ENCODE peak calls at places on chromosomes 1 and 21, in five cellular contexts. R, X, G, Q and U are unnamed samples.

GRCh38 chr1:198350456-198350855 is 190.0 kb downstream of the ATP6V1G3 start:
- DNase-seq in R (no peak), X (no peak), G (no peak), Q (no peak), U (no peak)

GRCh38 chr1:27570383-27570755 is 33.6 kb downstream of the AHDC1 start:
- DNase-seq in R (no peak), X (no peak), G (no peak), Q (no peak), U (no peak)

GRCh38 chr21:25670726-25671125 is 31.7 kb downstream of the JAM2 start:
- DNase-seq in R (no peak), X (no peak), G (no peak), Q (no peak), U (no peak)

GRCh38 chr1:150873521-150873920 is 2.9 kb downstream of the ARNT start:
- DNase-seq in R (no peak), X (no peak), G (no peak), Q (no peak), U (no peak)

GRCh38 chr21:15729674-15730483 is at the start of gene USP25:
- DNase-seq in R (peak), X (peak), G (peak), Q (peak), U (peak)

GRCh38 chr1:230550428-230550827 is 91.9 kb upstream of the COG2 start:
- DNase-seq in R (no peak), X (no peak), G (no peak), Q (no peak), U (no peak)

GRCh38 chr1:31683997-31684396 is 19.8 kb downstream of the COL16A1 start:
- DNase-seq in R (no peak), X (no peak), G (no peak), Q (no peak), U (no peak)

GRCh38 chr1:88311907-88312306 is 372.2 kb upstream of the PKN2 start:
- DNase-seq in R (no peak), X (no peak), G (no peak), Q (no peak), U (no peak)

GRCh38 chr1:236904874-236905741 is 99.1 kb downstream of the MT1HL1 start:
- DNase-seq in R (no peak), X (no peak), G (no peak), Q (no peak), U (no peak)

GRCh38 chr1:156149374-156150106 is 3.8 kb upstream of the SEMA4A start:
- DNase-seq in R (no peak), X (no peak), G (no peak), Q (no peak), U (no peak)

GRCh38 chr1:58249729-58250586 is 296.6 kb downstream of the OMA1 start:
- DNase-seq in R (peak), X (no peak), G (no peak), Q (no peak), U (no peak)

GRCh38 chr1:236451796-236452373 is 57.8 kb downstream of the EDARADD start:
- DNase-seq in R (no peak), X (peak), G (no peak), Q (no peak), U (peak)

GRCh38 chr1:119159096-119159495 is 18.6 kb upstream of the WARS2 start:
- DNase-seq in R (no peak), X (no peak), G (no peak), Q (no peak), U (no peak)

GRCh38 chr1:45769261-45769932 is 18.9 kb upstream of the IPP start:
- DNase-seq in R (no peak), X (no peak), G (no peak), Q (no peak), U (no peak)

GRCh38 chr1:183787704-183788103 is 17.2 kb upstream of the RGL1 start:
- DNase-seq in R (no peak), X (no peak), G (no peak), Q (no peak), U (no peak)

GRCh38 chr1:75503221-75503974 is 107.5 kb downstream of the SLC44A5 start:
- DNase-seq in R (no peak), X (no peak), G (no peak), Q (no peak), U (no peak)